ENCODE peak calls at places on chromosomes 3 and 15, in eight cellular contexts. J, I, V, Z, B, C, G and N are unnamed samples.

GRCh38 chr3:112002458-112002971 is 3.8 kb downstream of the TAGLN3 start:
- DNase-seq in J (no peak), I (no peak), V (no peak), Z (no peak), B (peak), C (peak), G (no peak), N (no peak)

GRCh38 chr3:46947981-46948791 is 28.4 kb downstream of the CCDC12 start:
- DNase-seq in J (no peak), I (no peak), V (no peak), Z (no peak), B (no peak), C (no peak), G (no peak), N (no peak)

GRCh38 chr3:146152841-146153240 is 8.1 kb downstream of the PLOD2 start:
- DNase-seq in J (peak), I (no peak), V (no peak), Z (no peak), B (no peak), C (no peak), G (no peak), N (peak)

GRCh38 chr3:73766599-73767378 is 142.0 kb upstream of the PDZRN3 start:
- DNase-seq in J (peak), I (no peak), V (no peak), Z (no peak), B (peak), C (no peak), G (peak), N (no peak)

GRCh38 chr3:29694783-29695182 is 413.9 kb downstream of the RBMS3 start:
- DNase-seq in J (no peak), I (no peak), V (no peak), Z (no peak), B (peak), C (no peak), G (peak), N (peak)

GRCh38 chr3:149332781-149333517 is 487 bp downstream of the TM4SF18 start:
- DNase-seq in J (no peak), I (no peak), V (no peak), Z (no peak), B (no peak), C (no peak), G (no peak), N (no peak)

GRCh38 chr15:70491183-70491621 is 272.2 kb downstream of the UACA start:
- DNase-seq in J (no peak), I (no peak), V (no peak), Z (no peak), B (no peak), C (no peak), G (no peak), N (no peak)

GRCh38 chr3:72728329-72728889 is 119.8 kb downstream of the SHQ1 start:
- DNase-seq in J (no peak), I (no peak), V (no peak), Z (no peak), B (no peak), C (no peak), G (no peak), N (no peak)

GRCh38 chr3:110679235-110679634 is 392.4 kb upstream of the NECTIN3 start:
- DNase-seq in J (no peak), I (no peak), V (no peak), Z (no peak), B (no peak), C (no peak), G (no peak), N (no peak)

GRCh38 chr3:32963871-32964270 is 12.4 kb downstream of the CCR4 start:
- DNase-seq in J (no peak), I (no peak), V (no peak), Z (no peak), B (no peak), C (no peak), G (no peak), N (no peak)

GRCh38 chr3:77456881-77457280 is 417.0 kb downstream of the ROBO2 start:
- DNase-seq in J (no peak), I (no peak), V (no peak), Z (no peak), B (no peak), C (no peak), G (no peak), N (no peak)

GRCh38 chr3:167814441-167814951 is 79.0 kb downstream of the SERPINI1 start:
- DNase-seq in J (peak), I (no peak), V (no peak), Z (no peak), B (peak), C (peak), G (peak), N (peak)

GRCh38 chr3:7876741-7877297 is 624.8 kb upstream of the LMCD1 start:
- DNase-seq in J (peak), I (no peak), V (no peak), Z (no peak), B (no peak), C (no peak), G (no peak), N (no peak)

GRCh38 chr3:167780214-167780613 is 44.7 kb downstream of the SERPINI1 start:
- DNase-seq in J (no peak), I (no peak), V (no peak), Z (no peak), B (no peak), C (no peak), G (no peak), N (no peak)

GRCh38 chr3:65632409-65632808 is 406.3 kb downstream of the MAGI1 start:
- DNase-seq in J (no peak), I (no peak), V (no peak), Z (no peak), B (no peak), C (no peak), G (no peak), N (no peak)

GRCh38 chr15:98712845-98713584 is 64.7 kb downstream of the IGF1R start:
- DNase-seq in J (no peak), I (no peak), V (no peak), Z (no peak), B (no peak), C (no peak), G (no peak), N (no peak)

GRCh38 chr15:40087991-40088928 is 20.4 kb downstream of the BMF start:
- DNase-seq in J (no peak), I (no peak), V (no peak), Z (no peak), B (no peak), C (no peak), G (no peak), N (no peak)

GRCh38 chr15:91861223-91861622 is 7.7 kb downstream of the SLCO3A1 start:
- DNase-seq in J (no peak), I (no peak), V (no peak), Z (no peak), B (no peak), C (no peak), G (no peak), N (no peak)

GRCh38 chr15:88625943-88626741 is 5.0 kb downstream of the AEN start:
- DNase-seq in J (no peak), I (no peak), V (no peak), Z (no peak), B (no peak), C (no peak), G (no peak), N (no peak)

GRCh38 chr3:89360155-89360554 is 252.7 kb downstream of the EPHA3 start:
- DNase-seq in J (no peak), I (no peak), V (no peak), Z (no peak), B (no peak), C (no peak), G (no peak), N (no peak)

GRCh38 chr15:85477730-85478129 is 97.3 kb downstream of the AKAP13 start:
- DNase-seq in J (no peak), I (no peak), V (no peak), Z (no peak), B (no peak), C (no peak), G (no peak), N (peak)

GRCh38 chr15:100588638-100589242 is 13.2 kb downstream of the LINS1 start:
- DNase-seq in J (peak), I (no peak), V (no peak), Z (no peak), B (peak), C (no peak), G (no peak), N (no peak)

GRCh38 chr3:47381317-47382157 is 716 bp downstream of the PTPN23 start:
- DNase-seq in J (peak), I (peak), V (peak), Z (peak), B (peak), C (peak), G (peak), N (peak)

GRCh38 chr3:21835266-21835665 is 84.3 kb upstream of the ZNF385D start:
- DNase-seq in J (no peak), I (no peak), V (no peak), Z (no peak), B (no peak), C (no peak), G (no peak), N (no peak)

GRCh38 chr15:77992356-77993222 is 84.9 kb downstream of the TBC1D2B start:
- DNase-seq in J (no peak), I (no peak), V (no peak), Z (no peak), B (no peak), C (no peak), G (no peak), N (no peak)

GRCh38 chr3:85251766-85252165 is 293.0 kb downstream of the CADM2 start:
- DNase-seq in J (no peak), I (no peak), V (no peak), Z (peak), B (no peak), C (no peak), G (no peak), N (no peak)

GRCh38 chr3:152556731-152557254 is 278.1 kb upstream of the P2RY1 start:
- DNase-seq in J (no peak), I (no peak), V (no peak), Z (no peak), B (peak), C (no peak), G (no peak), N (no peak)

GRCh38 chr3:39260957-39261356 is 18.9 kb downstream of the CX3CR1 start:
- DNase-seq in J (peak), I (no peak), V (no peak), Z (peak), B (peak), C (peak), G (peak), N (peak)

GRCh38 chr15:70701891-70702568 is 61.3 kb downstream of the UACA start:
- DNase-seq in J (peak), I (no peak), V (no peak), Z (no peak), B (peak), C (no peak), G (peak), N (peak)

GRCh38 chr3:61562810-61563613 is 1.6 kb downstream of the PTPRG start:
- DNase-seq in J (no peak), I (peak), V (no peak), Z (no peak), B (no peak), C (no peak), G (no peak), N (no peak)

GRCh38 chr3:52685285-52685704 is 418 bp downstream of the PBRM1 start:
- DNase-seq in J (peak), I (peak), V (no peak), Z (peak), B (peak), C (peak), G (peak), N (peak)

GRCh38 chr3:31776016-31776415 is 205.0 kb downstream of the OSBPL10 start:
- DNase-seq in J (no peak), I (no peak), V (no peak), Z (no peak), B (no peak), C (no peak), G (no peak), N (no peak)

GRCh38 chr15:71116366-71116765 is 1.1 kb downstream of the THSD4 start:
- DNase-seq in J (no peak), I (no peak), V (no peak), Z (no peak), B (no peak), C (no peak), G (no peak), N (no peak)

GRCh38 chr15:89441295-89441762 is 55.1 kb downstream of the RHCG start:
- DNase-seq in J (no peak), I (no peak), V (no peak), Z (no peak), B (no peak), C (no peak), G (no peak), N (peak)

GRCh38 chr3:177278016-177278415 is 80.7 kb upstream of the TBL1XR1 start:
- DNase-seq in J (no peak), I (no peak), V (no peak), Z (no peak), B (no peak), C (no peak), G (no peak), N (no peak)

GRCh38 chr3:36911990-36912804 is 32.7 kb downstream of the TRANK1 start:
- DNase-seq in J (no peak), I (no peak), V (no peak), Z (no peak), B (peak), C (no peak), G (no peak), N (no peak)

GRCh38 chr15:79065744-79066376 is 24.7 kb downstream of the RASGRF1 start:
- DNase-seq in J (no peak), I (no peak), V (no peak), Z (no peak), B (no peak), C (no peak), G (no peak), N (no peak)

GRCh38 chr15:47404877-47405276 is 312.4 kb upstream of the SEMA6D start:
- DNase-seq in J (no peak), I (no peak), V (no peak), Z (no peak), B (no peak), C (peak), G (no peak), N (peak)

GRCh38 chr3:172148269-172148668 is 108.9 kb downstream of the FNDC3B start:
- DNase-seq in J (no peak), I (no peak), V (no peak), Z (no peak), B (no peak), C (no peak), G (no peak), N (no peak)